ENCODE peak calls at places on chromosomes 12 and 14, in five cellular contexts. E, H, A, Y and R are unnamed samples.

GRCh38 chr14:22773162-22774010 is 6.9 kb downstream of the OXA1L start:
- DNase-seq in E (no peak), H (no peak), A (no peak), Y (no peak), R (no peak)

GRCh38 chr14:104556256-104557021 is 23.1 kb upstream of the C14orf180 start:
- DNase-seq in E (no peak), H (no peak), A (no peak), Y (peak), R (no peak)

GRCh38 chr12:106138646-106139421 is at the start of gene NUAK1:
- DNase-seq in E (peak), H (peak), A (peak), Y (peak), R (no peak)

GRCh38 chr14:22400590-22401259 is 188.3 kb downstream of the DAD1 start:
- DNase-seq in E (no peak), H (no peak), A (no peak), Y (no peak), R (no peak)

GRCh38 chr12:50221228-50222008 is 54.2 kb upstream of the CERS5 start:
- DNase-seq in E (peak), H (no peak), A (peak), Y (no peak), R (peak)

GRCh38 chr14:37247777-37248461 is 50.2 kb downstream of the MIPOL1 start:
- DNase-seq in E (no peak), H (no peak), A (no peak), Y (no peak), R (no peak)

GRCh38 chr14:34099630-34100029 is 148.8 kb upstream of the EGLN3 start:
- DNase-seq in E (no peak), H (no peak), A (no peak), Y (no peak), R (no peak)

GRCh38 chr14:50791201-50791600 is 39.8 kb downstream of the NIN start:
- DNase-seq in E (no peak), H (no peak), A (no peak), Y (no peak), R (peak)

GRCh38 chr14:71333705-71334104 is 426.4 kb downstream of the PCNX1 start:
- DNase-seq in E (no peak), H (no peak), A (no peak), Y (no peak), R (no peak)

GRCh38 chr12:32025906-32026305 is 66.7 kb downstream of the RESF1 start:
- DNase-seq in E (no peak), H (no peak), A (no peak), Y (no peak), R (no peak)

GRCh38 chr14:71400821-71401447 is 493.7 kb downstream of the PCNX1 start:
- DNase-seq in E (no peak), H (no peak), A (no peak), Y (no peak), R (peak)

GRCh38 chr14:26163761-26164160 is 434.1 kb downstream of the NOVA1 start:
- DNase-seq in E (peak), H (no peak), A (no peak), Y (no peak), R (peak)

GRCh38 chr14:69685716-69686115 is 74.3 kb downstream of the SUSD6 start:
- DNase-seq in E (no peak), H (no peak), A (no peak), Y (no peak), R (no peak)

GRCh38 chr12:112183141-112183581 is 57.8 kb downstream of the TRAFD1 start:
- DNase-seq in E (no peak), H (no peak), A (peak), Y (no peak), R (no peak)

GRCh38 chr12:6632026-6632978 is 3.5 kb downstream of the LPAR5 start:
- DNase-seq in E (peak), H (no peak), A (no peak), Y (no peak), R (peak)

GRCh38 chr12:69935651-69936100 is 110.6 kb downstream of the MYRFL start:
- DNase-seq in E (no peak), H (no peak), A (no peak), Y (peak), R (no peak)

GRCh38 chr14:61710853-61711817 is 15.8 kb downstream of the HIF1A start:
- DNase-seq in E (no peak), H (no peak), A (no peak), Y (no peak), R (no peak)

GRCh38 chr14:64294672-64295413 is 672 bp upstream of the ESR2 start:
- DNase-seq in E (peak), H (peak), A (peak), Y (peak), R (no peak)

GRCh38 chr12:55700255-55701018 is 7.3 kb downstream of the ITGA7 start:
- DNase-seq in E (peak), H (no peak), A (no peak), Y (no peak), R (peak)

GRCh38 chr12:121792607-121793500 is 634 bp downstream of the RHOF start:
- DNase-seq in E (peak), H (no peak), A (no peak), Y (no peak), R (peak)

GRCh38 chr12:57531836-57532235 is 9.2 kb downstream of the MBD6 start:
- DNase-seq in E (no peak), H (no peak), A (no peak), Y (no peak), R (no peak)